ENCODE peak calls at places on chromosomes 1 and 21, in five cellular contexts. S, D, E, C and V are unnamed samples.

GRCh38 chr21:45050786-45051489 is 23.4 kb upstream of the ADARB1 start:
- DNase-seq in S (no peak), D (no peak), E (no peak), C (no peak), V (no peak)

GRCh38 chr1:21764615-21765423 is 18.1 kb downstream of the USP48 start:
- DNase-seq in S (no peak), D (no peak), E (no peak), C (no peak), V (no peak)

GRCh38 chr1:175129997-175130648 is 62.5 kb downstream of the KIAA0040 start:
- DNase-seq in S (no peak), D (no peak), E (no peak), C (no peak), V (no peak)

GRCh38 chr1:1418464-1419362 is 2.4 kb downstream of the ANKRD65 start:
- DNase-seq in S (no peak), D (no peak), E (peak), C (no peak), V (peak)

GRCh38 chr1:38474738-38475623 is 384.6 kb downstream of the RRAGC start:
- DNase-seq in S (no peak), D (no peak), E (peak), C (peak), V (peak)

GRCh38 chr1:182781849-182782586 is 7.6 kb upstream of the NPL start:
- DNase-seq in S (peak), D (peak), E (peak), C (peak), V (peak)

GRCh38 chr1:55612988-55613387 is 397.8 kb upstream of the USP24 start:
- DNase-seq in S (no peak), D (no peak), E (no peak), C (no peak), V (no peak)

GRCh38 chr1:156750932-156751723 is at the start of gene HDGF:
- DNase-seq in S (no peak), D (peak), E (no peak), C (no peak), V (no peak)

GRCh38 chr21:32412998-32413504 is 545 bp downstream of the EVA1C start:
- DNase-seq in S (no peak), D (no peak), E (no peak), C (no peak), V (no peak)

GRCh38 chr1:162299018-162299417 is 77.6 kb downstream of the SPATA46 start:
- DNase-seq in S (no peak), D (no peak), E (no peak), C (no peak), V (no peak)

GRCh38 chr21:43352568-43353281 is 74.2 kb downstream of the SIK1 start:
- DNase-seq in S (no peak), D (peak), E (no peak), C (peak), V (peak)

GRCh38 chr1:63322248-63322943 is at the start of gene FOXD3:
- DNase-seq in S (no peak), D (peak), E (no peak), C (no peak), V (no peak)
- TF ChIP-seq POLR2AphosphoS5 in S (no peak), D (no peak), E (no peak), C (no peak), V (no peak)

GRCh38 chr1:114803001-114803400 is 22.5 kb upstream of the SIKE1 start:
- DNase-seq in S (no peak), D (no peak), E (no peak), C (no peak), V (no peak)
- TF ChIP-seq TAF1 in S (no peak), D (no peak), E (no peak), C (no peak), V (no peak)

GRCh38 chr1:94951056-94951455 is 24.1 kb upstream of the CNN3 start:
- DNase-seq in S (no peak), D (no peak), E (no peak), C (no peak), V (no peak)
- TF ChIP-seq POLR2AphosphoS5 in S (no peak), D (no peak), E (no peak), C (no peak), V (no peak)

DNA sequence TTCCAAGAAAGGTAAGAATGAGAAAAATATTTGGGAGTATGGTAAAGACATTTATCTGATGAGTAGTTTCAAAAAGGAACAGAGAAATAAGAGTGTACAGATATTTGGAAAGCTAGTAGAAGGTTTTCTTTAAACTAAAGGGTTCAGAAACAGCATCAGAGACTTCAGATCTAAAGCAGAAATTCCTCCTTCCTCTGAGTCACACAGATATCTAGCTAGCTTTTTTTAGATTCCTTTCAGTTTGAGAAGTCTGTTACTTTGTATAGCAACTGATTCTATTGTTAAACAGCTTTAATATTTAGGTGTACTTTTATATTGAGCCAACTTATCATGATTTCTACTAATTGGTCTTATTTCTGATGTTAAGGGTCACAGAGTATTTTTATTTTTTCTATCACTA is 4.7 kb downstream of the AMY2B start:
- DNase-seq in S (no peak), D (no peak), E (no peak), C (no peak), V (no peak)
- TF ChIP-seq TAF1 in S (no peak), D (no peak), E (no peak), C (no peak), V (no peak)

GRCh38 chr1:152029144-152029936 is 7.5 kb downstream of the S100A11 start:
- DNase-seq in S (no peak), D (no peak), E (no peak), C (no peak), V (no peak)
- TF ChIP-seq POLR2AphosphoS5 in S (no peak), D (no peak), E (no peak), C (no peak), V (no peak)